ENCODE peak calls at places on chromosomes 3 and 15, in five cellular contexts. V is DND-41, K is endodermal cell, D is BE2C, X is body of pancreas. H is an unnamed sample. For H3K4me1 and H3K36me3, the result is how much of the 10 kb centered on the place peaks cover.

GRCh38 chr3:36866358-36866757 is 78.5 kb downstream of the TRANK1 start:
- DNase-seq in D (no peak), V (no peak), K (no peak), X (no peak), H (no peak)

GRCh38 chr15:31347067-31347975 is 20.7 kb downstream of the KLF13 start:
- DNase-seq in V (peak), K (no peak), D (no peak), X (no peak), H (peak)

GRCh38 chr3:118537454-118537853 is 497.2 kb downstream of the IGSF11 start:
- DNase-seq in V (no peak), D (no peak), K (no peak), X (no peak), H (no peak)

GRCh38 chr3:72683068-72683467 is 165.2 kb downstream of the SHQ1 start:
- DNase-seq in X (no peak), V (no peak), K (no peak), D (no peak), H (no peak)

GRCh38 chr15:56281145-56281544 is 37.5 kb upstream of the RFX7 start:
- DNase-seq in D (no peak), V (no peak), X (no peak), K (peak), H (no peak)

GRCh38 chr3:131158434-131158833 is 131.8 kb downstream of the NEK11 start:
- DNase-seq in D (no peak), V (no peak), X (no peak), K (no peak), H (no peak)

GRCh38 chr3:70980646-70981031 is 602.9 kb downstream of the FOXP1 start:
- DNase-seq in X (no peak), K (no peak), D (no peak), V (peak), H (peak)

GRCh38 chr3:65979731-65980130 is 59.0 kb downstream of the MAGI1 start:
- DNase-seq in K (no peak), V (no peak), X (no peak), D (no peak), H (no peak)

DNA sequence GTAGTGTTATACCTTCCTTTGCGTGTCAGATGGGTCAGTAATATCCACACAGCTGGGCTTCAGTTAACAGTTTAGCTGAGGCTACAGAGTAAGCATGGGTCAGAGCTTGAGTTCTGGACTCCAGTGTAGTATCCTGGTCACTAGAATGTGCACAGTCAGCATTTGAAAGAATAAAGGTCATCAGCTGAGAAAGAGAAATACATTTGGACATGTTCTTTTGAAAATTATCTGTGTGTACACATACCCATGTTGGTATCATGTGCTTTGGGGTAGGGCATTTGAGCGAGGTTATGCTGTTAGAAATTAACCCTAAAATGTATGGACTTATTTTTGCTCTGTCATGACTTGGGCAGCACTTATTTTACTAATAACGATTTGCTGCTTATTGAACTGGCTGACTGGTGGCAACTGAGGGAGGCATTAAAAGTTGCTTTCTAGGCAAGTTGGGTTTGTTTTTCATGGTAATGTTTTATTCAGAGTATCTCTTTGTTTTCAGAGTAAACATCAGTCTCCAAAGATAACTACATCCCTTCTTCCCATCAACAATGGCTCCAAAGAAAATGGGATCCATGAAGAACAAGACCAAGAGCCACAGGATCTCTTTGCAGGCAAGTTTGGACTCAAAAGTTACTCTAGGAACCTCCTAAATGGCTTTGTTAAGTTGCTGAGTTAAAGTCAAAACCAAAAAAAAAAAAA is 16.4 kb downstream of the SNX1 start:
- DNase-seq in X (no peak), V (no peak), D (no peak), K (no peak), H (no peak)
- H3K4me1 ChIP-seq in X (under half), V (under half), D (under half), K (under half), H (under half)

GRCh38 chr15:39587910-39588530 is 7.1 kb downstream of the THBS1 start:
- DNase-seq in K (no peak), V (no peak), D (no peak), X (no peak), H (no peak)

GRCh38 chr15:39589193-39589814 is 8.4 kb downstream of the THBS1 start:
- DNase-seq in K (no peak), X (no peak), D (no peak), V (no peak), H (no peak)

GRCh38 chr15:39587291-39587909 is 6.5 kb downstream of the THBS1 start:
- DNase-seq in V (no peak), X (no peak), D (no peak), K (no peak), H (no peak)

GRCh38 chr15:39589815-39590644 is 9.2 kb downstream of the THBS1 start:
- DNase-seq in V (no peak), K (no peak), D (no peak), X (no peak), H (no peak)

GRCh38 chr15:39588531-39589192 is 7.8 kb downstream of the THBS1 start:
- DNase-seq in K (no peak), D (no peak), V (no peak), X (no peak), H (no peak)
- H3K36me3 ChIP-seq in K (half or more), D (under half), V (under half), X (under half), H (under half)

GRCh38 chr3:156492801-156493261 is 62.1 kb downstream of the SSR3 start:
- DNase-seq in V (no peak), D (no peak), K (no peak), X (no peak), H (no peak)

GRCh38 chr3:156489462-156489911 is 65.4 kb downstream of the SSR3 start:
- DNase-seq in D (no peak), V (no peak), X (no peak), K (no peak), H (no peak)

GRCh38 chr3:156488771-156489170 is 66.1 kb downstream of the SSR3 start:
- DNase-seq in V (no peak), D (no peak), X (no peak), K (no peak), H (no peak)

GRCh38 chr3:156493887-156494286 is 61.0 kb downstream of the SSR3 start:
- DNase-seq in V (no peak), X (no peak), D (no peak), K (no peak), H (no peak)

DNA sequence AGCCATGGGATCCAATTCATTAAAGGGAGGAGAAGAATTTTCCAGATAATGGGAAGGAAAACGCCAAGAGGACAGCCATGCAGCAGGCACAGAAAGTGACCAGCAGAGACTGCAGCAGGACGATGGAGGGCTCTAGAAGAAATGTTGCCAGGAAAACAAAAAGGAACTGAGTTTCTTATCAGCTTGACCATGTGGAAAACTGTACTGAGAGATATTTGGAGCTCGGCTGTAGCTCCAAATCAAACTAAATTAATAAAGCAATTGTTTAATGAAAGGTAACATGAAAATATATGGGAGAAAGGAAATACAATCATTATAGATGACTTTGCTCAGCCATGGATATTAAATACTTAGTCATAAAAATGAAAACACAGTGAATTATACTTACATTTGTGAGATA is 63.7 kb downstream of the SSR3 start:
- DNase-seq in V (no peak), X (no peak), K (no peak), D (no peak), H (no peak)
- H3K4me1 ChIP-seq in V (under half), X (under half), K (under half), D (under half), H (under half)

GRCh38 chr3:52405601-52406115 is 39.2 kb downstream of the SEMA3G start:
- DNase-seq in X (no peak), D (no peak), V (no peak), K (no peak), H (no peak)
- H3K36me3 ChIP-seq in X (under half), D (under half), V (half or more), K (half or more), H (half or more)

GRCh38 chr3:185733980-185734724 is 90.7 kb downstream of the IGF2BP2 start:
- DNase-seq in D (peak), V (peak), K (peak), X (peak), H (no peak)
- H3K4me1 ChIP-seq in D (under half), V (under half), K (under half), X (under half), H (under half)

DNA sequence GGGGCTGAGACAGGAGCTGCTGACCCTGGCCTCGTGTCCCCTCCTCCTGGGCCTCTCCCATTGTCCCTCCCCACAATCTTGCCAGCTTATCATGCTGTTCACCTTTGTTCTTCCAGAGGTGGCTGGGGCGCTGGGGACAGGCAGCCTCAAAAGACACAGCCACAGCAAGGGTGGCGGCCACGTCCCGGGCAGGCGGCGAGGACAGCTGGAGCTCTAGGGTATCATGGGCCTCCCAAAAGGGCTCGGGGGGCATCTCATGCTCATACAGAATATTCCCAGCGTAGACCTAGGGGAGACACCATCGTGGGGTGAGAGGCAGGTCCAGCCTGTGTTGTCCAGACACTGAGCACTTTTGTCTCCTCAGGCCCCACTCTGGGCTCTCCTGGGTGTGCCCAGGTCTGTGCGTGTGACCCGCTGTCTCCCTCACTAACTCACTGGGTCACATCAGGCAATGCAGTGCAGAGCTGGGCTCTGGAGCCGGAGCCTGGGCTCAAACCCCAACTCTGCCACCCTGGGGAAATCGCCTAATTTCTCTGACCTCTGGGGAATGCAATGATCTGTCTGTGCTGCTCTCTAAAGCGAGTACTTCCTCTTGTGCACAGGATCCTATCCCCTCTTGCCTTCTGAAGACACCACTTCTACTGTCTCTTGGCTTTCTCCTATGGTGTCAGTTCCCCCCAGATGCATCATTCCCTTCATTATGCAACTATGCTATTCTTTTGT is 30.1 kb downstream of the SNX33 start:
- DNase-seq in X (no peak), K (no peak), D (no peak), V (no peak), H (no peak)
- H3K36me3 ChIP-seq in X (under half), K (under half), D (under half), V (under half), H (under half)

GRCh38 chr3:172296248-172296974 is 151.8 kb downstream of the GHSR start:
- DNase-seq in K (no peak), D (no peak), X (no peak), V (no peak), H (no peak)
- H3K4me1 ChIP-seq in K (under half), D (under half), X (under half), V (under half), H (under half)

GRCh38 chr3:156547637-156548036 is 7.3 kb downstream of the SSR3 start:
- DNase-seq in V (no peak), X (no peak), D (no peak), K (no peak), H (no peak)
- H3K36me3 ChIP-seq in V (half or more), X (under half), D (half or more), K (half or more), H (half or more)

GRCh38 chr3:10206166-10206511 is 41.4 kb downstream of the IRAK2 start:
- DNase-seq in K (peak), V (no peak), D (peak), X (no peak), H (no peak)
- H3K4me1 ChIP-seq in K (under half), V (under half), D (under half), X (under half), H (under half)

DNA sequence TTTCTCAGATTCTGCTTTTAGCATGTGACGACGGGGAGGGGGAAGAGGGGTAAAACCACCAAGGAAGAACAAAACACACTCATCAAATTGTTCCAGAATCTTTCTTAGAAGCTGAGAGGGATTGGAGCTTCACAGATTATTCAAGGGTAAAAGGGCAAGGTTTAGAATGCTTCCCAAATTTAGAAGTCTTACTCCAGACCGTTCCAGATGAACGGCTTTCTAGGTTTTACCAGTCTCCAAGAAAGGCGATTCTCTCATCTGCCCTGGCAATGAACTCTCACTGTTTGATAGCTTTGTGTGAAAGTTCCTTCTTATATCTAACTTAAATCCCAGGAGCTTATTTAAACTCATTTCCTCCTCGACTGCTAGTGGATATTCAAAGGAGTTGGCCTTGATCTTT is 124.3 kb upstream of the PRICKLE2 start:
- DNase-seq in D (no peak), V (no peak), K (no peak), X (no peak), H (no peak)
- H3K36me3 ChIP-seq in D (under half), V (under half), K (under half), X (under half), H (under half)